ENCODE peak calls at places on chromosomes 3 and 15, in five cellular contexts. One of them, this sample, is unnamed. For H3K4me1, the result is how much of the 10 kb centered on the place peaks cover.

GRCh38 chr15:26223720-26224119 is 360.6 kb upstream of the ATP10A start:
- DNase-seq in psoas muscle: no peak
- DNase-seq in mucosa of descending colon: no peak
- DNase-seq in heart left ventricle: no peak
- DNase-seq in tibial artery: no peak
- DNase-seq in this sample: no peak

GRCh38 chr15:70196314-70197291 is 98.9 kb upstream of the TLE3 start:
- DNase-seq in psoas muscle: peak
- DNase-seq in mucosa of descending colon: no peak
- DNase-seq in heart left ventricle: no peak
- DNase-seq in tibial artery: peak
- DNase-seq in this sample: no peak

GRCh38 chr3:8773941-8774542 is 4.6 kb upstream of the OXTR start:
- DNase-seq in psoas muscle: no peak
- DNase-seq in mucosa of descending colon: no peak
- DNase-seq in heart left ventricle: no peak
- DNase-seq in tibial artery: no peak
- DNase-seq in this sample: no peak

GRCh38 chr15:69119692-69120395 is 40.6 kb upstream of the GLCE start:
- DNase-seq in psoas muscle: no peak
- DNase-seq in mucosa of descending colon: no peak
- DNase-seq in heart left ventricle: no peak
- DNase-seq in tibial artery: no peak
- DNase-seq in this sample: no peak

GRCh38 chr3:67724434-67724833 is 70.0 kb upstream of the SUCLG2 start:
- DNase-seq in psoas muscle: no peak
- DNase-seq in mucosa of descending colon: no peak
- DNase-seq in heart left ventricle: no peak
- DNase-seq in tibial artery: no peak
- DNase-seq in this sample: no peak

GRCh38 chr15:34039506-34040123 is 611 bp upstream of the AVEN start:
- DNase-seq in psoas muscle: no peak
- DNase-seq in mucosa of descending colon: no peak
- DNase-seq in heart left ventricle: no peak
- DNase-seq in tibial artery: no peak
- DNase-seq in this sample: no peak

GRCh38 chr15:89822030-89822429 is 7.4 kb upstream of the ANPEP start:
- DNase-seq in psoas muscle: no peak
- DNase-seq in mucosa of descending colon: peak
- DNase-seq in heart left ventricle: no peak
- DNase-seq in tibial artery: no peak
- DNase-seq in this sample: no peak

GRCh38 chr3:108524547-108524946 is 14.2 kb upstream of the MYH15 start:
- DNase-seq in psoas muscle: no peak
- DNase-seq in mucosa of descending colon: no peak
- DNase-seq in heart left ventricle: no peak
- DNase-seq in tibial artery: no peak
- DNase-seq in this sample: no peak

GRCh38 chr3:36192901-36193300 is 187.4 kb upstream of the STAC start:
- DNase-seq in psoas muscle: no peak
- DNase-seq in mucosa of descending colon: no peak
- DNase-seq in heart left ventricle: no peak
- DNase-seq in tibial artery: no peak
- DNase-seq in this sample: no peak

GRCh38 chr3:98290916-98291315 is 8.6 kb downstream of the OR5H2 start:
- DNase-seq in psoas muscle: no peak
- DNase-seq in mucosa of descending colon: no peak
- DNase-seq in heart left ventricle: no peak
- DNase-seq in tibial artery: no peak
- DNase-seq in this sample: no peak

GRCh38 chr3:187955076-187955952 is 198.6 kb upstream of the LPP start:
- DNase-seq in psoas muscle: peak
- DNase-seq in mucosa of descending colon: no peak
- DNase-seq in heart left ventricle: no peak
- DNase-seq in tibial artery: peak
- DNase-seq in this sample: peak

GRCh38 chr3:98800401-98800800 is 37.3 kb downstream of the ST3GAL6 start:
- DNase-seq in psoas muscle: no peak
- DNase-seq in mucosa of descending colon: no peak
- DNase-seq in heart left ventricle: no peak
- DNase-seq in tibial artery: no peak
- DNase-seq in this sample: no peak

GRCh38 chr15:68051907-68052306 is 2.2 kb upstream of the PIAS1 start:
- DNase-seq in psoas muscle: no peak
- DNase-seq in mucosa of descending colon: no peak
- DNase-seq in heart left ventricle: no peak
- DNase-seq in tibial artery: no peak
- DNase-seq in this sample: no peak

GRCh38 chr15:68053701-68053996 is 466 bp upstream of the PIAS1 start:
- DNase-seq in psoas muscle: no peak
- DNase-seq in mucosa of descending colon: no peak
- DNase-seq in heart left ventricle: no peak
- DNase-seq in tibial artery: no peak
- DNase-seq in this sample: no peak

GRCh38 chr15:68052431-68052830 is 1.7 kb upstream of the PIAS1 start:
- DNase-seq in psoas muscle: no peak
- DNase-seq in mucosa of descending colon: no peak
- DNase-seq in heart left ventricle: no peak
- DNase-seq in tibial artery: no peak
- DNase-seq in this sample: no peak

GRCh38 chr15:68053001-68053400 is 1.1 kb upstream of the PIAS1 start:
- DNase-seq in psoas muscle: no peak
- DNase-seq in mucosa of descending colon: no peak
- DNase-seq in heart left ventricle: no peak
- DNase-seq in tibial artery: no peak
- DNase-seq in this sample: no peak

GRCh38 chr15:68051109-68051508 is 3.0 kb upstream of the PIAS1 start:
- DNase-seq in psoas muscle: no peak
- DNase-seq in mucosa of descending colon: no peak
- DNase-seq in heart left ventricle: no peak
- DNase-seq in tibial artery: no peak
- DNase-seq in this sample: no peak
- TF ChIP-seq CTCF in psoas muscle: no peak
- TF ChIP-seq CTCF in mucosa of descending colon: no peak
- TF ChIP-seq CTCF in heart left ventricle: no peak
- TF ChIP-seq CTCF in tibial artery: no peak
- TF ChIP-seq CTCF in this sample: no peak

GRCh38 chr15:85398822-85399221 is 18.4 kb downstream of the AKAP13 start:
- DNase-seq in psoas muscle: no peak
- DNase-seq in mucosa of descending colon: no peak
- DNase-seq in heart left ventricle: no peak
- DNase-seq in tibial artery: no peak
- DNase-seq in this sample: no peak

GRCh38 chr15:85399627-85400026 is 19.2 kb downstream of the AKAP13 start:
- DNase-seq in psoas muscle: no peak
- DNase-seq in mucosa of descending colon: no peak
- DNase-seq in heart left ventricle: no peak
- DNase-seq in tibial artery: no peak
- DNase-seq in this sample: no peak

GRCh38 chr15:85402195-85402921 is 22.0 kb downstream of the AKAP13 start:
- DNase-seq in psoas muscle: no peak
- DNase-seq in mucosa of descending colon: no peak
- DNase-seq in heart left ventricle: no peak
- DNase-seq in tibial artery: no peak
- DNase-seq in this sample: no peak

GRCh38 chr15:85403745-85404144 is 23.3 kb downstream of the AKAP13 start:
- DNase-seq in psoas muscle: no peak
- DNase-seq in mucosa of descending colon: no peak
- DNase-seq in heart left ventricle: no peak
- DNase-seq in tibial artery: no peak
- DNase-seq in this sample: no peak

DNA sequence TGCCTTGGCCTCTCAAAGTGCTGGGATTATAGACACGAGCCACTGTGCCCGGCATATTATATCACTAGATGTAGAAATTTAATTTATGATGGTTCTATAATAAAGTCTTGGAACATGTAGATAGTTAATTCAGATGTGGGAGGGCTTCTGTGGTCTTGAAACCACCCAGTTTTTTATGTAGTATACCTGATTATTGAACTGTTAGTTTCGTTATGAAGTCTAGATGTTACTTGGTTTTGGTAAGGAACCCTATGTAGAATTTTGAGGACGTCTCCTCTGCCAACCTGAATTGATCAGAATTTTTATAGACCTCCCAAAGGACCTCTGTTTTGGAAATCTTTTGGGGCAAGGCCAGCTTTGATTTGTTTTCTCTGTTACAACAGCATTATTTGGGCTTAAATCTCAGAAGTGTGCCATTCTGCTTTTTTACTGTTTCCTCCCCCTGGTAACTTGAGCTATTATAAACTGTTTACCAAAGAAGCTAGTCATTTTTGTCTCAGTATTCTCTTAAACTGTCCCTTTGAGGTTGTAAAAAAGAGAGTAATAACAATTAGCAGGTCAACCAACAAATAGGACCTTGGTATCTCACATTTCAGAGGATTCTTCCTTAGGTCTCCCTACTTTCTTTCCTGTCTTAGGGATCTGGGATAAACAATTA is 20.8 kb downstream of the AKAP13 start:
- DNase-seq in psoas muscle: no peak
- DNase-seq in mucosa of descending colon: no peak
- DNase-seq in heart left ventricle: no peak
- DNase-seq in tibial artery: no peak
- DNase-seq in this sample: no peak
- H3K4me1 ChIP-seq in psoas muscle: under half
- H3K4me1 ChIP-seq in mucosa of descending colon: under half
- H3K4me1 ChIP-seq in heart left ventricle: under half
- H3K4me1 ChIP-seq in tibial artery: under half
- H3K4me1 ChIP-seq in this sample: under half

GRCh38 chr3:151838574-151839312 is 24.8 kb downstream of the AADAC start:
- DNase-seq in psoas muscle: no peak
- DNase-seq in mucosa of descending colon: no peak
- DNase-seq in heart left ventricle: no peak
- DNase-seq in tibial artery: no peak
- DNase-seq in this sample: peak
- TF ChIP-seq CTCF in psoas muscle: peak
- TF ChIP-seq CTCF in mucosa of descending colon: no peak
- TF ChIP-seq CTCF in heart left ventricle: peak
- TF ChIP-seq CTCF in tibial artery: peak
- TF ChIP-seq CTCF in this sample: peak

DNA sequence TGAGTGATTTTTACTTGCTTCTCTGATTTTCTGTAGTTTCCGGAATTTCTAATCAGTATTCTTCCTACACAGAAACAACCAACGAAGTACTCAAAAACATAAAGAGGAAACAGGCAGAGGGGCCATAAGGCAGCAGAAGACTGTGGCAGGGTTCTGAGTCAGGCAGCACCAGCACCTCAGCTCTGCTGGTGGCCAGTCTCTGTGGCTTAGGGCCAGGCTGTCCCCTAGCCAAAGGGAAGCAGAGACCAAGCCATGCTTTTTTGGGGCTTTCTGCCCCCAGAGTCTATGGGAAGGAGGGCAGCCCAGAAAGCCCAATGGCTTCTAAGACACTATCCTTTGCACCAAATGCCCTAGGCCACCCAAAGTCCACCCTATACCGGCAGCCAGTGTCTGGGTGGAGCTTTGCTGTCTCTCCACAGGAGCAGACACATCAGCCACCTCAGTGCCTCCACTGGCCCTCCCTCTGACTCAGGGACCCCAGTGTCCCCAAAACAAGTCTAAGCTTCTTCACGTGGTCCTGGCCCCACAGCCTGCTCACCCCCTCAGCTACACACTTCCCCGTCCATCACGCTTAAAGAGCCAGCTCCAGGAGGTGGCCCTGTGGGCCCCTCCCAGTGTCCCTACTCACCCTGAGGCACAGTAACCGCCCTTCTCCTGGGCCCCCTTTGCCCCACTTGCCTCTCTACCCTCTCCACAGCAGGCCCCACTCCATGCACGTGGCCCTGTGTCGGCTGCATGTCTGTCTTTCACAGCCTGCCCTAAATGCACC is 46.2 kb downstream of the CCDC12 start:
- DNase-seq in psoas muscle: no peak
- DNase-seq in mucosa of descending colon: peak
- DNase-seq in heart left ventricle: no peak
- DNase-seq in tibial artery: peak
- DNase-seq in this sample: no peak
- H3K4me1 ChIP-seq in psoas muscle: half or more
- H3K4me1 ChIP-seq in mucosa of descending colon: half or more
- H3K4me1 ChIP-seq in heart left ventricle: half or more
- H3K4me1 ChIP-seq in tibial artery: half or more
- H3K4me1 ChIP-seq in this sample: half or more

GRCh38 chr3:119529883-119530282 is 29.5 kb downstream of the CD80 start:
- DNase-seq in psoas muscle: no peak
- DNase-seq in mucosa of descending colon: no peak
- DNase-seq in heart left ventricle: no peak
- DNase-seq in tibial artery: no peak
- DNase-seq in this sample: no peak

GRCh38 chr3:119530418-119530817 is 29.0 kb downstream of the CD80 start:
- DNase-seq in psoas muscle: no peak
- DNase-seq in mucosa of descending colon: no peak
- DNase-seq in heart left ventricle: no peak
- DNase-seq in tibial artery: no peak
- DNase-seq in this sample: no peak

GRCh38 chr3:119527731-119528130 is 29.4 kb downstream of the TIMMDC1 start:
- DNase-seq in psoas muscle: no peak
- DNase-seq in mucosa of descending colon: no peak
- DNase-seq in heart left ventricle: no peak
- DNase-seq in tibial artery: no peak
- DNase-seq in this sample: no peak

DNA sequence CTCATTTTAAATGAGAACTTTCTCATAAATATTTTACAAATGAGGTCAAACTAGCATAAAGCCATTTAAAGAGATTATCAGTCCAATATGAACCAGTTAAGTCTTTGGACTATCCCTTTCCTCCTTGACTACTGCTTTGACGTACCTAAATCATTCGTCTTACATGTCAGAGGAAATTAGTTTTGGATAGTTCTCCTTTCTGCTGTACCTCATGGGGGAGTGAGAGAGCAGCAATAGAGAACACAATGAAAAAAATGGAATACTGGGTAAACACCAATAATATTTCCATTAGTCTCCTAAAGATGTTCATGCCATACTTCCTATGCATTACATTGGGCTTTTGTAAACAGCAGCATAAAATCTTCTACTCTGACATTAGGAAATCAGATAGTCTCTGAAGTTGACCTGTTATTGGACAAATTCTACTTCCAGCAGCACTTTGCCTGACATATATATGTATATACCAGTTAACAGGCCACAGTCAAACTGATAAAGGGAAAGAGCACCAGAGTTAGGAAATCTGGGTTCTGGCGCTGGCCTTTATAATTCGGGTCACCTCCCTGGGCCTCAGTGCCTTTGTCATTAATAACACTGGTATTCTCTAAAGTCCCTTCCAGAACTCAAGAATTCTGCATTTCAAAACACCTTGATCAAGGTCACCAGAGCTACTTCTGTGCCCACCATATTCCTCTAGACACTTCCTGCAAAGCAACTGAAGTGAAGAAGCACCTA is 26.8 kb downstream of the TIMMDC1 start:
- DNase-seq in psoas muscle: no peak
- DNase-seq in mucosa of descending colon: no peak
- DNase-seq in heart left ventricle: no peak
- DNase-seq in tibial artery: no peak
- DNase-seq in this sample: no peak
- TF ChIP-seq CTCF in psoas muscle: peak
- TF ChIP-seq CTCF in mucosa of descending colon: no peak
- TF ChIP-seq CTCF in heart left ventricle: peak
- TF ChIP-seq CTCF in tibial artery: peak
- TF ChIP-seq CTCF in this sample: no peak

This sample was measured in colonic mucosa.